ENCODE peak calls at places on chromosomes 4 and X, in ten cellular contexts. One of them, this sample, is unnamed. For H3K4me1, the result is how much of the 10 kb centered on the place peaks cover.

GRCh38 chr4:169640261-169640880 is 20.0 kb downstream of the CLCN3 start:
- DNase-seq in heart left ventricle: no peak
- DNase-seq in testis: no peak
- DNase-seq in IMR-90: peak
- DNase-seq in uterus: no peak
- DNase-seq in tibial nerve: no peak
- DNase-seq in A549: no peak
- DNase-seq in gastrocnemius medialis: no peak
- DNase-seq in body of pancreas: no peak
- DNase-seq in Peyer's patch: no peak
- DNase-seq in this sample: no peak

GRCh38 chrX:150770623-150771022 is 77.4 kb downstream of the MTMR1 start:
- DNase-seq in tibial nerve: no peak
- DNase-seq in IMR-90: no peak
- DNase-seq in body of pancreas: no peak
- DNase-seq in Peyer's patch: no peak
- DNase-seq in testis: no peak
- DNase-seq in A549: no peak
- DNase-seq in uterus: no peak
- DNase-seq in gastrocnemius medialis: no peak
- DNase-seq in heart left ventricle: no peak
- DNase-seq in this sample: no peak

GRCh38 chr4:124203613-124204284 is 508.8 kb downstream of the ANKRD50 start:
- DNase-seq in A549: no peak
- DNase-seq in gastrocnemius medialis: no peak
- DNase-seq in Peyer's patch: no peak
- DNase-seq in heart left ventricle: no peak
- DNase-seq in IMR-90: peak
- DNase-seq in uterus: no peak
- DNase-seq in tibial nerve: no peak
- DNase-seq in body of pancreas: no peak
- DNase-seq in testis: no peak
- DNase-seq in this sample: no peak

GRCh38 chrX:28847423-28847822 is 260.2 kb downstream of the IL1RAPL1 start:
- DNase-seq in tibial nerve: no peak
- DNase-seq in A549: peak
- DNase-seq in body of pancreas: peak
- DNase-seq in uterus: no peak
- DNase-seq in Peyer's patch: no peak
- DNase-seq in heart left ventricle: peak
- DNase-seq in IMR-90: peak
- DNase-seq in testis: no peak
- DNase-seq in gastrocnemius medialis: peak
- DNase-seq in this sample: no peak

GRCh38 chrX:130216312-130216711 is 44.5 kb downstream of the RAB33A start:
- DNase-seq in body of pancreas: no peak
- DNase-seq in uterus: no peak
- DNase-seq in testis: no peak
- DNase-seq in tibial nerve: no peak
- DNase-seq in IMR-90: peak
- DNase-seq in A549: no peak
- DNase-seq in Peyer's patch: no peak
- DNase-seq in heart left ventricle: no peak
- DNase-seq in gastrocnemius medialis: no peak
- DNase-seq in this sample: no peak

GRCh38 chr4:86730310-86730709 is 118.9 kb downstream of the SLC10A6 start:
- DNase-seq in IMR-90: no peak
- DNase-seq in gastrocnemius medialis: no peak
- DNase-seq in A549: no peak
- DNase-seq in Peyer's patch: no peak
- DNase-seq in testis: no peak
- DNase-seq in tibial nerve: no peak
- DNase-seq in body of pancreas: no peak
- DNase-seq in uterus: no peak
- DNase-seq in heart left ventricle: no peak
- DNase-seq in this sample: no peak

GRCh38 chrX:645024-645376 is 14.4 kb downstream of the SHOX start:
- DNase-seq in A549: no peak
- DNase-seq in uterus: no peak
- DNase-seq in Peyer's patch: peak
- DNase-seq in IMR-90: no peak
- DNase-seq in testis: no peak
- DNase-seq in heart left ventricle: no peak
- DNase-seq in gastrocnemius medialis: no peak
- DNase-seq in body of pancreas: no peak
- DNase-seq in tibial nerve: no peak
- DNase-seq in this sample: no peak

GRCh38 chr4:129901205-129901604 is 805.3 kb downstream of the C4orf33 start:
- DNase-seq in A549: no peak
- DNase-seq in Peyer's patch: no peak
- DNase-seq in testis: no peak
- DNase-seq in IMR-90: no peak
- DNase-seq in body of pancreas: no peak
- DNase-seq in heart left ventricle: no peak
- DNase-seq in gastrocnemius medialis: no peak
- DNase-seq in tibial nerve: no peak
- DNase-seq in uterus: no peak
- DNase-seq in this sample: no peak

GRCh38 chrX:150167482-150168324 is 195.4 kb upstream of the MAMLD1 start:
- DNase-seq in tibial nerve: no peak
- DNase-seq in Peyer's patch: no peak
- DNase-seq in uterus: no peak
- DNase-seq in A549: peak
- DNase-seq in heart left ventricle: no peak
- DNase-seq in gastrocnemius medialis: no peak
- DNase-seq in body of pancreas: no peak
- DNase-seq in testis: no peak
- DNase-seq in IMR-90: no peak
- DNase-seq in this sample: no peak

GRCh38 chrX:104469771-104470170 is 96.2 kb upstream of the IL1RAPL2 start:
- DNase-seq in Peyer's patch: no peak
- DNase-seq in IMR-90: no peak
- DNase-seq in tibial nerve: no peak
- DNase-seq in A549: no peak
- DNase-seq in heart left ventricle: no peak
- DNase-seq in testis: no peak
- DNase-seq in gastrocnemius medialis: no peak
- DNase-seq in body of pancreas: no peak
- DNase-seq in uterus: no peak
- DNase-seq in this sample: no peak

GRCh38 chrX:46791927-46792825 is 33.3 kb upstream of the SLC9A7 start:
- DNase-seq in body of pancreas: peak
- DNase-seq in gastrocnemius medialis: no peak
- DNase-seq in IMR-90: peak
- DNase-seq in testis: no peak
- DNase-seq in uterus: no peak
- DNase-seq in tibial nerve: peak
- DNase-seq in heart left ventricle: no peak
- DNase-seq in A549: peak
- DNase-seq in Peyer's patch: peak
- DNase-seq in this sample: peak

GRCh38 chr4:138668309-138668708 is 347.3 kb upstream of the NOCT start:
- DNase-seq in uterus: no peak
- DNase-seq in tibial nerve: no peak
- DNase-seq in IMR-90: no peak
- DNase-seq in body of pancreas: no peak
- DNase-seq in A549: no peak
- DNase-seq in gastrocnemius medialis: no peak
- DNase-seq in heart left ventricle: no peak
- DNase-seq in Peyer's patch: no peak
- DNase-seq in testis: no peak
- DNase-seq in this sample: no peak

GRCh38 chrX:46152756-46153155 is 392.5 kb downstream of the ZNF674 start:
- DNase-seq in gastrocnemius medialis: no peak
- DNase-seq in testis: no peak
- DNase-seq in body of pancreas: no peak
- DNase-seq in tibial nerve: no peak
- DNase-seq in Peyer's patch: no peak
- DNase-seq in heart left ventricle: no peak
- DNase-seq in A549: no peak
- DNase-seq in IMR-90: no peak
- DNase-seq in uterus: no peak
- DNase-seq in this sample: no peak

DNA sequence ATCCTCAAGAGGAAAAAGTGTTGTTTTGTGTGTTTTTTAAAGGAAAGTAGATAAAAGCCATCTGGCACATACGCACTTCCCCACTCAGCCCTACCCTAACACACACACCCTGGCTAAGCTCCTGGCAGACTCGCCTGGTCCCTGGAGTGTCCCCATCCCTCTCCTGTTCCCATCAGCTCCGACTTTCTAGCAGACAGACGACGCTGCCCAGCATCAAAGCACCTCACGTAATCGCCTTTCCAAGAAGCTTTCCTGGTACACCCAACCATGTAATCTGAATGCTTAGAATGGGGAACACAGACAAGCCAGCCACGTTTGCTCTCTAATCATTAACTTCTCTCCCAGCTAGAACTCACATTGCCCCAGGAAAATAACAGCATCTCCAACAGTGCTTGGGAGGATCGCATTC is 116.2 kb downstream of the AFAP1 start:
- DNase-seq in heart left ventricle: peak
- DNase-seq in tibial nerve: peak
- DNase-seq in uterus: no peak
- DNase-seq in gastrocnemius medialis: no peak
- DNase-seq in testis: peak
- DNase-seq in body of pancreas: peak
- DNase-seq in Peyer's patch: no peak
- DNase-seq in IMR-90: no peak
- DNase-seq in A549: peak
- DNase-seq in this sample: no peak
- H3K4me1 ChIP-seq in heart left ventricle: under half
- H3K4me1 ChIP-seq in tibial nerve: under half
- H3K4me1 ChIP-seq in uterus: under half
- H3K4me1 ChIP-seq in gastrocnemius medialis: under half
- H3K4me1 ChIP-seq in testis: under half
- H3K4me1 ChIP-seq in body of pancreas: under half
- H3K4me1 ChIP-seq in Peyer's patch: under half
- H3K4me1 ChIP-seq in IMR-90: under half
- H3K4me1 ChIP-seq in A549: half or more
- H3K4me1 ChIP-seq in this sample: under half

GRCh38 chr4:1712216-1713002 is at the start of gene SLBP:
- DNase-seq in Peyer's patch: peak
- DNase-seq in testis: peak
- DNase-seq in A549: peak
- DNase-seq in uterus: peak
- DNase-seq in gastrocnemius medialis: peak
- DNase-seq in tibial nerve: peak
- DNase-seq in body of pancreas: peak
- DNase-seq in heart left ventricle: peak
- DNase-seq in IMR-90: peak
- DNase-seq in this sample: peak
- TF ChIP-seq POLR2A in Peyer's patch: peak
- TF ChIP-seq POLR2A in testis: peak
- TF ChIP-seq POLR2A in A549: peak
- TF ChIP-seq POLR2A in uterus: peak
- TF ChIP-seq POLR2A in gastrocnemius medialis: peak
- TF ChIP-seq POLR2A in tibial nerve: peak
- TF ChIP-seq POLR2A in body of pancreas: peak
- TF ChIP-seq POLR2A in heart left ventricle: peak
- TF ChIP-seq POLR2A in IMR-90: peak
- TF ChIP-seq POLR2A in this sample: peak

GRCh38 chr4:56910172-56910967 is 2.7 kb downstream of the REST start:
- DNase-seq in testis: no peak
- DNase-seq in IMR-90: no peak
- DNase-seq in gastrocnemius medialis: no peak
- DNase-seq in body of pancreas: no peak
- DNase-seq in uterus: no peak
- DNase-seq in tibial nerve: no peak
- DNase-seq in Peyer's patch: no peak
- DNase-seq in A549: no peak
- DNase-seq in heart left ventricle: no peak
- DNase-seq in this sample: no peak
- H3K4me1 ChIP-seq in testis: under half
- H3K4me1 ChIP-seq in IMR-90: under half
- H3K4me1 ChIP-seq in gastrocnemius medialis: under half
- H3K4me1 ChIP-seq in body of pancreas: half or more
- H3K4me1 ChIP-seq in uterus: under half
- H3K4me1 ChIP-seq in tibial nerve: under half
- H3K4me1 ChIP-seq in Peyer's patch: under half
- H3K4me1 ChIP-seq in A549: under half
- H3K4me1 ChIP-seq in heart left ventricle: half or more
- H3K4me1 ChIP-seq in this sample: under half

GRCh38 chrX:49066278-49066677 is 7.5 kb downstream of the CCDC120 start:
- DNase-seq in gastrocnemius medialis: no peak
- DNase-seq in body of pancreas: no peak
- DNase-seq in tibial nerve: no peak
- DNase-seq in heart left ventricle: no peak
- DNase-seq in A549: no peak
- DNase-seq in uterus: no peak
- DNase-seq in IMR-90: no peak
- DNase-seq in Peyer's patch: no peak
- DNase-seq in testis: no peak
- DNase-seq in this sample: no peak

GRCh38 chrX:49066690-49067089 is 7.1 kb downstream of the PRAF2 start:
- DNase-seq in tibial nerve: no peak
- DNase-seq in uterus: no peak
- DNase-seq in testis: no peak
- DNase-seq in Peyer's patch: no peak
- DNase-seq in A549: no peak
- DNase-seq in IMR-90: no peak
- DNase-seq in gastrocnemius medialis: no peak
- DNase-seq in heart left ventricle: no peak
- DNase-seq in body of pancreas: no peak
- DNase-seq in this sample: no peak

GRCh38 chrX:49067285-49068120 is 6.3 kb downstream of the PRAF2 start:
- DNase-seq in body of pancreas: no peak
- DNase-seq in testis: no peak
- DNase-seq in heart left ventricle: no peak
- DNase-seq in uterus: no peak
- DNase-seq in gastrocnemius medialis: no peak
- DNase-seq in A549: no peak
- DNase-seq in Peyer's patch: no peak
- DNase-seq in IMR-90: no peak
- DNase-seq in tibial nerve: no peak
- DNase-seq in this sample: no peak

GRCh38 chrX:49070988-49071387 is 2.8 kb downstream of the PRAF2 start:
- DNase-seq in IMR-90: no peak
- DNase-seq in gastrocnemius medialis: no peak
- DNase-seq in body of pancreas: no peak
- DNase-seq in testis: no peak
- DNase-seq in uterus: no peak
- DNase-seq in Peyer's patch: no peak
- DNase-seq in heart left ventricle: no peak
- DNase-seq in tibial nerve: no peak
- DNase-seq in A549: no peak
- DNase-seq in this sample: no peak

DNA sequence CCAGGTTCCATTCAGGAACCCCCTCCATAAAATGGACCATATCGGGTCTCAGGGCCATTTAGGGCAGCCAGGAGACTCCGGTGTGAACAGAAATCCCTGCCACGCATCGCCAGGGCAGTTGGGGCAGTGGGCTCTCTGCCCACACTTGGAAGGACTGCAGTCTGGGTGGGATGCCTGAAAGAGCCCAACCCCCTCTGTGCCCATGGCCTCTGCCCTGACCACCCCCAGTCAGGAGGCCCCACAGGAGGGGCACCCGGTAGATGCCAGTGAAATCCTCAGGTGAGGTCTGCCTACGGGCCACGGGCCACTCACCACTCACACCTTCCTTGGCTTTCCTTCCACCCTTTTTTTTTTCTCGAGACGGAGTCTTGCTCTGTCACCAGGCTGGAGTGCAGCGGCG is 4.8 kb downstream of the PRAF2 start:
- DNase-seq in testis: no peak
- DNase-seq in uterus: no peak
- DNase-seq in A549: no peak
- DNase-seq in tibial nerve: no peak
- DNase-seq in gastrocnemius medialis: no peak
- DNase-seq in IMR-90: no peak
- DNase-seq in heart left ventricle: no peak
- DNase-seq in body of pancreas: no peak
- DNase-seq in Peyer's patch: no peak
- DNase-seq in this sample: no peak
- TF ChIP-seq POLR2A in testis: no peak
- TF ChIP-seq POLR2A in uterus: no peak
- TF ChIP-seq POLR2A in A549: no peak
- TF ChIP-seq POLR2A in tibial nerve: no peak
- TF ChIP-seq POLR2A in gastrocnemius medialis: no peak
- TF ChIP-seq POLR2A in IMR-90: no peak
- TF ChIP-seq POLR2A in heart left ventricle: no peak
- TF ChIP-seq POLR2A in body of pancreas: no peak
- TF ChIP-seq POLR2A in Peyer's patch: no peak
- TF ChIP-seq POLR2A in this sample: no peak

This sample was measured in upper lobe of left lung.